ENCODE peak calls at places on chromosomes 7 and 10, in ten cellular contexts. V, S, I, R, L, A, Y, J, B and E are unnamed samples.

GRCh38 chr10:10942441-10942840 is 75.2 kb upstream of the CELF2 start:
- DNase-seq in I (no peak), L (no peak), S (no peak), J (no peak), Y (no peak), A (no peak), B (no peak), V (no peak), R (no peak), E (no peak)

GRCh38 chr7:105319578-105319977 is 69.1 kb downstream of the SRPK2 start:
- DNase-seq in V (no peak), R (no peak), Y (no peak), B (no peak), L (no peak), I (no peak), J (no peak), S (no peak), A (no peak), E (no peak)

GRCh38 chr7:95910341-95910740 is 138.0 kb downstream of the DYNC1I1 start:
- DNase-seq in J (no peak), S (no peak), A (no peak), B (no peak), L (no peak), V (no peak), R (no peak), I (no peak), Y (no peak), E (no peak)

GRCh38 chr7:43363429-43363894 is 219.4 kb upstream of the STK17A start:
- DNase-seq in V (no peak), R (no peak), Y (no peak), S (no peak), I (no peak), A (no peak), J (no peak), B (no peak), L (no peak), E (no peak)

GRCh38 chr10:52663161-52663560 is 109.4 kb downstream of the MBL2 start:
- DNase-seq in R (no peak), J (no peak), B (no peak), Y (no peak), L (no peak), A (no peak), V (no peak), I (no peak), S (no peak), E (no peak)

GRCh38 chr10:124010563-124011131 is 82.8 kb downstream of the CHST15 start:
- DNase-seq in Y (no peak), R (no peak), V (no peak), B (no peak), L (peak; percentile 49), S (no peak), J (no peak), I (no peak), A (no peak), E (no peak)

GRCh38 chr7:105268056-105268455 is 120.7 kb downstream of the SRPK2 start:
- DNase-seq in R (peak; percentile 57), I (peak; percentile 77), L (no peak), Y (no peak), V (peak; percentile 63), A (no peak), B (no peak), J (peak; percentile 61), S (no peak), E (no peak)

GRCh38 chr7:33107136-33108066 is 1.8 kb downstream of the RP9 start:
- DNase-seq in J (peak; percentile 69), A (peak; percentile 78), R (peak; percentile 74), L (peak; percentile 38), Y (peak; percentile 61), S (peak; percentile 52), I (peak; percentile 60), B (peak; percentile 24), V (peak; percentile 63), E (no peak)

GRCh38 chr7:54542920-54543539 is 855 bp downstream of the VSTM2A start:
- DNase-seq in S (no peak), A (no peak), J (peak; percentile 27), I (peak; percentile 5), B (no peak), Y (no peak), R (no peak), L (peak; percentile 62), V (peak; percentile 2), E (no peak)

GRCh38 chr7:50614721-50615518 is 49.7 kb upstream of the DDC start:
- DNase-seq in A (peak; percentile 75), B (peak; percentile 58), V (no peak), Y (no peak), S (no peak), L (no peak), R (peak; percentile 64), J (peak; percentile 7), I (no peak), E (no peak)

GRCh38 chr10:119655566-119656001 is 4.4 kb downstream of the BAG3 start:
- DNase-seq in A (peak; percentile 57), R (peak; percentile 57), I (peak; percentile 96), J (peak; percentile 80), L (no peak), B (no peak), Y (no peak), S (no peak), V (peak; percentile 82), E (no peak)

GRCh38 chr10:42523098-42523497 is 115.3 kb downstream of the ZNF33B start:
- DNase-seq in V (no peak), B (no peak), L (no peak), R (no peak), J (no peak), A (no peak), S (no peak), I (no peak), Y (no peak), E (no peak)

GRCh38 chr10:42513921-42514320 is 124.4 kb downstream of the ZNF33B start:
- DNase-seq in B (no peak), L (no peak), S (no peak), A (no peak), I (no peak), Y (no peak), V (no peak), J (no peak), R (no peak), E (no peak)

GRCh38 chr10:42519079-42519478 is 119.3 kb downstream of the ZNF33B start:
- DNase-seq in A (no peak), J (no peak), I (no peak), B (no peak), S (no peak), V (no peak), Y (no peak), L (no peak), R (no peak), E (no peak)

GRCh38 chr10:42519761-42520460 is 118.5 kb downstream of the ZNF33B start:
- DNase-seq in J (no peak), V (peak; percentile 8), Y (no peak), A (no peak), S (no peak), B (no peak), I (no peak), L (no peak), R (no peak), E (no peak)
- H3K9me3 ChIP-seq in J (peaks cover 3% of the 10 kb centered on the region), V (no peaks in the 10 kb centered on the region), Y (peaks cover 75% of the 10 kb centered on the region), A (peaks cover 4% of the 10 kb centered on the region), S (no peaks in the 10 kb centered on the region), B (peaks cover 75% of the 10 kb centered on the region), I (peaks cover 99% of the 10 kb centered on the region), L (peaks cover 28% of the 10 kb centered on the region), R (peaks cover 100% of the 10 kb centered on the region), E (peaks cover 100% of the 10 kb centered on the region)

DNA sequence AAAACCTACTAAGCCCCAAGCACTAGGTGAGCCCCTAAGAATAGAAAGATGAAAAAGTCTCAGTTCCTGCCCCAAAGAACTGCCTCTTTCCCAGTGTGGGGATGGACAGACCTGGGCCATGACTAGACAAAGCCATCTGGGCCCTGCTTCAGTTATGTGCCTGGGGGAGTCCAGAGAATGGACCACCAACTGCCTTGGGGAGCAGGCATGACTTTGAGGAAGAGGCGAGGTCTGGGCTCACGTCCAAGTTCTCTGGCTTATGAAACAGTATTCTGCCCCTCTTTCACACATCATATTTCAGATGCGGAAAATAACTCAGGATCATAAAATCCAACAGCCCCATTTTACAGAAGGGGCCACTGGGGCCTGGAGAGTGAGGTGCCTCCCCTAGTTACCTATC is 80.3 kb downstream of the PLXNA4 start:
- DNase-seq in J (peak; percentile 30), A (no peak), I (no peak), R (no peak), V (no peak), B (no peak), S (no peak), L (no peak), Y (no peak), E (no peak)
- H3K27ac ChIP-seq in J (no peak overlapping the region), A (no peak overlapping the region), I (no peak overlapping the region), R (no peak overlapping the region), V (no peak overlapping the region), B (no peak overlapping the region), S (no peak overlapping the region), L (no peak overlapping the region), Y (no peak overlapping the region), E (no peak overlapping the region)

GRCh38 chr10:126066491-126066890 is 170.1 kb downstream of the FANK1 start:
- DNase-seq in L (no peak), R (no peak), V (no peak), B (no peak), Y (no peak), A (no peak), J (no peak), S (no peak), I (no peak), E (no peak)
- H3K4me1 ChIP-seq in L (peaks cover 22% of the 10 kb centered on the region), R (no peaks in the 10 kb centered on the region), V (peaks cover 20% of the 10 kb centered on the region), B (peaks cover 12% of the 10 kb centered on the region), Y (no peaks in the 10 kb centered on the region), A (no peaks in the 10 kb centered on the region), J (no peaks in the 10 kb centered on the region), S (peaks cover 22% of the 10 kb centered on the region), I (peaks cover 30% of the 10 kb centered on the region), E (peaks cover 38% of the 10 kb centered on the region)

GRCh38 chr7:158125721-158126120 is 461.9 kb downstream of the PTPRN2 start:
- DNase-seq in J (no peak), L (no peak), R (no peak), Y (no peak), B (no peak), V (no peak), I (no peak), S (no peak), A (peak; percentile 39), E (no peak)
- H3K9me3 ChIP-seq in J (no peaks in the 10 kb centered on the region), L (peaks cover 25% of the 10 kb centered on the region), R (peaks cover 4% of the 10 kb centered on the region), Y (no peaks in the 10 kb centered on the region), B (no peaks in the 10 kb centered on the region), V (peaks cover under 1% of the 10 kb centered on the region), I (peaks cover 13% of the 10 kb centered on the region), S (no peaks in the 10 kb centered on the region), A (no peaks in the 10 kb centered on the region), E (no peaks in the 10 kb centered on the region)